ENCODE peak calls at places on chromosomes 16 and 17, in seven cellular contexts. One of them, this sample, is unnamed.

GRCh38 chr17:78890111-78890897 is 12.7 kb downstream of the CEP295NL start:
- DNase-seq in MM.1S: peak
- DNase-seq in RWPE2: no peak
- DNase-seq in Calu3: no peak
- DNase-seq in glutamatergic neuron: no peak
- DNase-seq in heart right ventricle: peak
- DNase-seq in K562: no peak
- DNase-seq in this sample: no peak

GRCh38 chr17:33438136-33438535 is 145.0 kb upstream of the ASIC2 start:
- DNase-seq in RWPE2: no peak
- DNase-seq in Calu3: no peak
- DNase-seq in heart right ventricle: no peak
- DNase-seq in glutamatergic neuron: no peak
- DNase-seq in MM.1S: no peak
- DNase-seq in K562: no peak
- DNase-seq in this sample: no peak

GRCh38 chr16:30350134-30350871 is 4.8 kb downstream of the CD2BP2 start:
- DNase-seq in heart right ventricle: no peak
- DNase-seq in MM.1S: peak
- DNase-seq in RWPE2: no peak
- DNase-seq in Calu3: no peak
- DNase-seq in glutamatergic neuron: no peak
- DNase-seq in K562: no peak
- DNase-seq in this sample: peak

GRCh38 chr16:65116818-65117430 is 4.9 kb downstream of the CDH11 start:
- DNase-seq in Calu3: no peak
- DNase-seq in K562: no peak
- DNase-seq in heart right ventricle: no peak
- DNase-seq in MM.1S: no peak
- DNase-seq in glutamatergic neuron: no peak
- DNase-seq in RWPE2: no peak
- DNase-seq in this sample: no peak

GRCh38 chr16:84785843-84786538 is 33.8 kb upstream of the CRISPLD2 start:
- DNase-seq in RWPE2: no peak
- DNase-seq in K562: no peak
- DNase-seq in Calu3: peak
- DNase-seq in heart right ventricle: peak
- DNase-seq in MM.1S: no peak
- DNase-seq in glutamatergic neuron: no peak
- DNase-seq in this sample: no peak

GRCh38 chr17:65249774-65250173 is 112.6 kb downstream of the RGS9 start:
- DNase-seq in MM.1S: no peak
- DNase-seq in heart right ventricle: no peak
- DNase-seq in Calu3: no peak
- DNase-seq in RWPE2: no peak
- DNase-seq in K562: no peak
- DNase-seq in glutamatergic neuron: no peak
- DNase-seq in this sample: no peak

GRCh38 chr17:35645923-35646322 is 58.8 kb downstream of the AP2B1 start:
- DNase-seq in heart right ventricle: no peak
- DNase-seq in MM.1S: no peak
- DNase-seq in Calu3: no peak
- DNase-seq in RWPE2: no peak
- DNase-seq in K562: no peak
- DNase-seq in glutamatergic neuron: no peak
- DNase-seq in this sample: no peak

GRCh38 chr16:28910046-28911031 is 14.7 kb downstream of the RABEP2 start:
- DNase-seq in MM.1S: no peak
- DNase-seq in K562: peak
- DNase-seq in heart right ventricle: no peak
- DNase-seq in RWPE2: no peak
- DNase-seq in Calu3: peak
- DNase-seq in glutamatergic neuron: no peak
- DNase-seq in this sample: peak

GRCh38 chr17:41959336-41960095 is 7.1 kb upstream of the CNP start:
- DNase-seq in K562: peak
- DNase-seq in RWPE2: no peak
- DNase-seq in heart right ventricle: no peak
- DNase-seq in glutamatergic neuron: peak
- DNase-seq in Calu3: peak
- DNase-seq in MM.1S: peak
- DNase-seq in this sample: no peak

GRCh38 chr17:65423346-65424140 is 137.9 kb downstream of the AXIN2 start:
- DNase-seq in heart right ventricle: no peak
- DNase-seq in MM.1S: no peak
- DNase-seq in K562: no peak
- DNase-seq in glutamatergic neuron: no peak
- DNase-seq in RWPE2: no peak
- DNase-seq in Calu3: no peak
- DNase-seq in this sample: no peak

GRCh38 chr17:36105718-36106117 is 2.1 kb downstream of the CCL4 start:
- DNase-seq in glutamatergic neuron: no peak
- DNase-seq in Calu3: no peak
- DNase-seq in heart right ventricle: no peak
- DNase-seq in RWPE2: no peak
- DNase-seq in K562: no peak
- DNase-seq in MM.1S: no peak
- DNase-seq in this sample: no peak

GRCh38 chr17:63698886-63699637 is 863 bp downstream of the LIMD2 start:
- DNase-seq in Calu3: no peak
- DNase-seq in glutamatergic neuron: peak
- DNase-seq in heart right ventricle: peak
- DNase-seq in RWPE2: no peak
- DNase-seq in K562: no peak
- DNase-seq in MM.1S: peak
- DNase-seq in this sample: peak

GRCh38 chr17:17681187-17681743 is at the start of gene RAI1:
- DNase-seq in glutamatergic neuron: peak
- DNase-seq in K562: peak
- DNase-seq in heart right ventricle: peak
- DNase-seq in MM.1S: peak
- DNase-seq in RWPE2: no peak
- DNase-seq in Calu3: peak
- DNase-seq in this sample: peak

GRCh38 chr17:58281511-58282011 is 826 bp upstream of the MPO start:
- DNase-seq in MM.1S: no peak
- DNase-seq in K562: peak
- DNase-seq in RWPE2: no peak
- DNase-seq in Calu3: no peak
- DNase-seq in heart right ventricle: no peak
- DNase-seq in glutamatergic neuron: no peak
- DNase-seq in this sample: peak

GRCh38 chr16:25413962-25414361 is 156.3 kb upstream of the ZKSCAN2 start:
- DNase-seq in Calu3: no peak
- DNase-seq in K562: no peak
- DNase-seq in heart right ventricle: no peak
- DNase-seq in RWPE2: no peak
- DNase-seq in MM.1S: no peak
- DNase-seq in glutamatergic neuron: no peak
- DNase-seq in this sample: no peak

GRCh38 chr16:89048871-89049422 is 44.7 kb upstream of the ACSF3 start:
- DNase-seq in heart right ventricle: no peak
- DNase-seq in K562: no peak
- DNase-seq in RWPE2: peak
- DNase-seq in Calu3: no peak
- DNase-seq in glutamatergic neuron: peak
- DNase-seq in MM.1S: no peak
- DNase-seq in this sample: no peak

GRCh38 chr16:23952128-23953041 is 116.6 kb downstream of the PRKCB start:
- DNase-seq in K562: peak
- DNase-seq in RWPE2: no peak
- DNase-seq in MM.1S: no peak
- DNase-seq in glutamatergic neuron: no peak
- DNase-seq in Calu3: no peak
- DNase-seq in heart right ventricle: no peak
- DNase-seq in this sample: no peak

GRCh38 chr17:82699551-82699950 is 1.1 kb upstream of the RAB40B start:
- DNase-seq in RWPE2: no peak
- DNase-seq in glutamatergic neuron: no peak
- DNase-seq in Calu3: no peak
- DNase-seq in K562: no peak
- DNase-seq in MM.1S: no peak
- DNase-seq in heart right ventricle: no peak
- DNase-seq in this sample: no peak

GRCh38 chr16:53848277-53848942 is 144.5 kb downstream of the FTO start:
- DNase-seq in RWPE2: no peak
- DNase-seq in K562: no peak
- DNase-seq in glutamatergic neuron: no peak
- DNase-seq in Calu3: no peak
- DNase-seq in MM.1S: no peak
- DNase-seq in heart right ventricle: no peak
- DNase-seq in this sample: no peak

GRCh38 chr17:18977646-18978045 is 25.7 kb downstream of the SLC5A10 start:
- DNase-seq in MM.1S: no peak
- DNase-seq in Calu3: no peak
- DNase-seq in heart right ventricle: no peak
- DNase-seq in glutamatergic neuron: no peak
- DNase-seq in RWPE2: no peak
- DNase-seq in K562: no peak
- DNase-seq in this sample: no peak

GRCh38 chr17:48506246-48506645 is 24.6 kb downstream of the HOXB1 start:
- DNase-seq in K562: no peak
- DNase-seq in glutamatergic neuron: no peak
- DNase-seq in RWPE2: no peak
- DNase-seq in MM.1S: no peak
- DNase-seq in Calu3: no peak
- DNase-seq in heart right ventricle: no peak
- DNase-seq in this sample: no peak
- TF ChIP-seq CTCF in K562: peak
- TF ChIP-seq CTCF in glutamatergic neuron: no peak
- TF ChIP-seq CTCF in RWPE2: no peak
- TF ChIP-seq CTCF in MM.1S: peak
- TF ChIP-seq CTCF in Calu3: peak
- TF ChIP-seq CTCF in heart right ventricle: no peak
- TF ChIP-seq CTCF in this sample: no peak

GRCh38 chr16:5042574-5043171 is 8.9 kb upstream of the NAGPA start:
- DNase-seq in RWPE2: peak
- DNase-seq in heart right ventricle: no peak
- DNase-seq in MM.1S: peak
- DNase-seq in K562: no peak
- DNase-seq in Calu3: no peak
- DNase-seq in glutamatergic neuron: no peak
- DNase-seq in this sample: no peak
- TF ChIP-seq CTCF in RWPE2: no peak
- TF ChIP-seq CTCF in heart right ventricle: no peak
- TF ChIP-seq CTCF in MM.1S: peak
- TF ChIP-seq CTCF in K562: peak
- TF ChIP-seq CTCF in Calu3: no peak
- TF ChIP-seq CTCF in glutamatergic neuron: no peak
- TF ChIP-seq CTCF in this sample: peak

GRCh38 chr17:56930739-56931337 is 17.0 kb upstream of the TRIM25 start:
- DNase-seq in Calu3: no peak
- DNase-seq in MM.1S: no peak
- DNase-seq in glutamatergic neuron: no peak
- DNase-seq in K562: no peak
- DNase-seq in heart right ventricle: no peak
- DNase-seq in RWPE2: no peak
- DNase-seq in this sample: no peak
- TF ChIP-seq CTCF in Calu3: no peak
- TF ChIP-seq CTCF in MM.1S: no peak
- TF ChIP-seq CTCF in glutamatergic neuron: no peak
- TF ChIP-seq CTCF in K562: no peak
- TF ChIP-seq CTCF in heart right ventricle: no peak
- TF ChIP-seq CTCF in RWPE2: no peak
- TF ChIP-seq CTCF in this sample: no peak

GRCh38 chr17:74814453-74814852 is 38.3 kb upstream of the NAT9 start:
- DNase-seq in K562: no peak
- DNase-seq in Calu3: no peak
- DNase-seq in glutamatergic neuron: no peak
- DNase-seq in MM.1S: peak
- DNase-seq in heart right ventricle: no peak
- DNase-seq in RWPE2: no peak
- DNase-seq in this sample: no peak
- TF ChIP-seq CTCF in K562: no peak
- TF ChIP-seq CTCF in Calu3: no peak
- TF ChIP-seq CTCF in glutamatergic neuron: no peak
- TF ChIP-seq CTCF in MM.1S: peak
- TF ChIP-seq CTCF in heart right ventricle: no peak
- TF ChIP-seq CTCF in RWPE2: no peak
- TF ChIP-seq CTCF in this sample: no peak

GRCh38 chr17:38507436-38507835 is 79.2 kb downstream of the ARHGAP23 start:
- DNase-seq in MM.1S: no peak
- DNase-seq in K562: no peak
- DNase-seq in RWPE2: no peak
- DNase-seq in heart right ventricle: no peak
- DNase-seq in Calu3: no peak
- DNase-seq in glutamatergic neuron: no peak
- DNase-seq in this sample: no peak
- TF ChIP-seq CTCF in MM.1S: no peak
- TF ChIP-seq CTCF in K562: no peak
- TF ChIP-seq CTCF in RWPE2: no peak
- TF ChIP-seq CTCF in heart right ventricle: no peak
- TF ChIP-seq CTCF in Calu3: no peak
- TF ChIP-seq CTCF in glutamatergic neuron: no peak
- TF ChIP-seq CTCF in this sample: no peak

DNA sequence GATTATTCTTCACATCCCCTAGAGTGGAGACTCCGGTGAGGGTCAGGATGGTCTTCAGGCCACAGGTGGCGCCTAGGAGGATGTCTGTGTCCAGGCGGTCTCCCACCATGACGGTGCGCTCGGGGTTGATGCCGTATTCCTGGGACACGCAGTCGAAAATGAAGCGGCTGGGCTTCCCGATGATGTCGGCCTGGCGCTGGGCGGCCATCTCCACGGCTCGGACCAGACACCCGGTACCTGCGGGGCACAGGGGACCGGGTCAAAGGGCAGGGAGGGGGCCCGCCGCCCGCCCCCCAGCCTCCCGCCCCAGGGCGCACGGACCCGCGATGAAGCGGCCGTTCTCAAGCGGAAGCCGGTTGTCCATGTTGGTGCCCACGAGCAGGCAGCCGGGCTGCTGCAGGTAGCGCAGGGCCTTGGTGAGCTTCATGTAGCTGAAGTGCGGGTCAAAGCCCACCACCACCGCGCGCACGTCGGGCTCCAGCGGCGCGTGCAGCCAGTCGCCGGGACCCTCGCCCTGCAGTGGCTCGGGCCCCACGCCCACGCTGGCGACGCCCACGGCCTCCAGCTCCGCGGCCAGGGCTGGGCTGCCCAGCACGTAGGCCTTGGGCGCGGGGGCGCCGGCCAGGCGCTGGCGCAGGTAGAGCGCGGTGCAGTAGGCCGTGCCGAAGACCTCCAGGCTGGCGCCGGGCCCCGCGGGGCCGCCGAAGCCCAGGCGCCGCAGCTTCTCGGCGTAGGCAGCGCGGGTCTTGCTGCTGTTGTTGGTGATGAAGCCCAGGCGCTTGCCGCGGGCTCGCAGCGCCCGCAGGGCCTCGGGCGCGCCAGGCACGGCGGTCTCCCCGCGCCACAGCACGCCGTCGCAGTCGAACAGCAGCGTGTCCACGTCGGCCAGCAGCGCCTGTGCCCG is 571 bp downstream of the PGP start:
- DNase-seq in K562: no peak
- DNase-seq in heart right ventricle: no peak
- DNase-seq in Calu3: no peak
- DNase-seq in RWPE2: no peak
- DNase-seq in MM.1S: no peak
- DNase-seq in glutamatergic neuron: no peak
- DNase-seq in this sample: no peak
- TF ChIP-seq CTCF in K562: peak
- TF ChIP-seq CTCF in heart right ventricle: no peak
- TF ChIP-seq CTCF in Calu3: no peak
- TF ChIP-seq CTCF in RWPE2: no peak
- TF ChIP-seq CTCF in MM.1S: no peak
- TF ChIP-seq CTCF in glutamatergic neuron: no peak
- TF ChIP-seq CTCF in this sample: no peak